ENCODE peak calls at places on chromosomes 13 and 19, in four cellular contexts. W is uterus, G is lower leg skin, M is IMR-90. O is an unnamed sample.

GRCh38 chr13:79481685-79482052 is 714 bp downstream of the NDFIP2 start:
- DNase-seq in M (no peak), G (no peak), W (no peak), O (peak)

GRCh38 chr19:17775245-17775927 is 19.6 kb upstream of the B3GNT3 start:
- DNase-seq in W (no peak), M (peak), G (no peak), O (no peak)

GRCh38 chr19:15702590-15702930 is 25.3 kb upstream of the OR10H2 start:
- DNase-seq in M (no peak), G (peak), W (peak), O (peak)

GRCh38 chr13:93477238-93477637 is 250.6 kb downstream of the GPC6 start:
- DNase-seq in M (peak), W (no peak), G (no peak), O (no peak)

GRCh38 chr19:30781047-30781446 is 408.9 kb downstream of the ZNF536 start:
- DNase-seq in G (no peak), M (no peak), W (no peak), O (no peak)

GRCh38 chr13:24165746-24166145 is 5.2 kb downstream of the SPATA13 start:
- DNase-seq in W (no peak), M (peak), G (no peak), O (no peak)

GRCh38 chr13:75830842-75831241 is 194.7 kb downstream of the LMO7 start:
- DNase-seq in W (no peak), G (no peak), M (peak), O (no peak)

GRCh38 chr19:41000310-41000737 is 9.2 kb downstream of the CYP2B6 start:
- DNase-seq in G (no peak), W (no peak), M (no peak), O (no peak)

GRCh38 chr19:43798546-43799409 is 3.5 kb downstream of the LYPD5 start:
- DNase-seq in M (no peak), G (peak), W (no peak), O (no peak)

GRCh38 chr13:109945206-109945960 is 159.0 kb upstream of the IRS2 start:
- DNase-seq in W (no peak), M (peak), G (no peak), O (no peak)

GRCh38 chr13:87356314-87356713 is 314.9 kb upstream of the SLITRK5 start:
- DNase-seq in G (peak), W (no peak), M (no peak), O (peak)

GRCh38 chr13:104315606-104316005 is 1249.4 kb upstream of the SLC10A2 start:
- DNase-seq in M (peak), W (no peak), G (no peak), O (no peak)

GRCh38 chr19:16301999-16302694 is 22.5 kb upstream of the KLF2 start:
- DNase-seq in M (peak), W (no peak), G (no peak), O (no peak)

GRCh38 chr13:34076943-34077703 is 259.2 kb downstream of the RFC3 start:
- DNase-seq in M (peak), W (no peak), G (no peak), O (peak)

GRCh38 chr13:98083507-98083906 is 59.4 kb upstream of the FARP1 start:
- DNase-seq in W (no peak), M (peak), G (no peak), O (no peak)

GRCh38 chr13:108944760-108945159 is 315.3 kb downstream of the MYO16 start:
- DNase-seq in M (no peak), G (no peak), W (no peak), O (no peak)

GRCh38 chr19:43721469-43722048 is 5.7 kb downstream of the IRGC start:
- DNase-seq in M (no peak), W (no peak), G (no peak), O (no peak)

GRCh38 chr13:27171830-27172494 is 351 bp upstream of the USP12 start:
- DNase-seq in W (peak), M (peak), G (peak), O (peak)

GRCh38 chr19:35225951-35226350 is 2.6 kb downstream of the FAM187B start:
- DNase-seq in M (no peak), G (no peak), W (no peak), O (no peak)

GRCh38 chr13:101626925-101627555 is 174.6 kb downstream of the ITGBL1 start:
- DNase-seq in W (no peak), M (peak), G (no peak), O (peak)

GRCh38 chr13:25037057-25037813 is 58.7 kb upstream of the PABPC3 start:
- DNase-seq in M (peak), G (peak), W (no peak), O (peak)

GRCh38 chr19:29675650-29676186 is 10.5 kb downstream of the PLEKHF1 start:
- DNase-seq in M (no peak), G (no peak), W (no peak), O (no peak)

GRCh38 chr13:41458187-41458938 is 1.0 kb downstream of the RGCC start:
- DNase-seq in G (peak), M (peak), W (peak), O (no peak)

GRCh38 chr13:28314879-28315278 is 176.5 kb downstream of the PAN3 start:
- DNase-seq in W (no peak), M (no peak), G (no peak), O (no peak)

GRCh38 chr13:114015608-114016295 is 41.9 kb upstream of the C13orf46 start:
- DNase-seq in W (no peak), M (peak), G (peak), O (no peak)

GRCh38 chr13:37068962-37069361 is 9.5 kb upstream of the SUPT20H start:
- DNase-seq in M (peak), G (no peak), W (no peak), O (no peak)

GRCh38 chr13:98842858-98843481 is 90.5 kb upstream of the SLC15A1 start:
- DNase-seq in M (peak), W (peak), G (peak), O (peak)

GRCh38 chr19:42113641-42114348 is 18.5 kb downstream of the POU2F2 start:
- DNase-seq in G (no peak), W (no peak), M (peak), O (no peak)

GRCh38 chr19:20038358-20039202 is 725 bp downstream of the ZNF682 start:
- DNase-seq in W (no peak), G (no peak), M (peak), O (peak)

GRCh38 chr19:45423589-45424190 is at the start of gene ERCC1:
- DNase-seq in G (peak), M (peak), W (peak), O (peak)

GRCh38 chr19:23343434-23344010 is 51.7 kb downstream of the ZNF91 start:
- DNase-seq in W (no peak), M (no peak), G (no peak), O (no peak)

GRCh38 chr13:33262997-33263396 is 22.6 kb downstream of the STARD13 start:
- DNase-seq in M (no peak), G (no peak), W (no peak), O (no peak)

GRCh38 chr13:77397636-77398035 is 70.7 kb upstream of the MYCBP2 start:
- DNase-seq in G (no peak), W (no peak), M (no peak), O (no peak)

GRCh38 chr19:18387395-18387794 is 1.4 kb downstream of the GDF15 start:
- DNase-seq in W (no peak), G (no peak), M (no peak), O (no peak)

GRCh38 chr19:35717665-35718344 is at the start of gene KMT2B:
- DNase-seq in W (peak), G (no peak), M (no peak), O (no peak)

GRCh38 chr19:7965921-7966665 is 22.6 kb upstream of the TIMM44 start:
- DNase-seq in M (no peak), W (no peak), G (no peak), O (no peak)

GRCh38 chr19:13938361-13939027 is at the start of gene PODNL1:
- DNase-seq in G (no peak), W (no peak), M (peak), O (no peak)

GRCh38 chr19:36100476-36100875 is 10.5 kb upstream of the OVOL3 start:
- DNase-seq in M (no peak), W (no peak), G (no peak), O (no peak)

GRCh38 chr19:49512970-49513745 is 697 bp downstream of the FCGRT start:
- DNase-seq in W (peak), G (peak), M (no peak), O (no peak)

GRCh38 chr19:49515767-49516166 is 3.3 kb downstream of the FCGRT start:
- DNase-seq in G (peak), M (no peak), W (no peak), O (no peak)

GRCh38 chr19:49513746-49514118 is 1.3 kb downstream of the FCGRT start:
- DNase-seq in W (no peak), M (no peak), G (no peak), O (no peak)

GRCh38 chr19:49518033-49518432 is 5.6 kb downstream of the FCGRT start:
- DNase-seq in M (no peak), G (no peak), W (no peak), O (no peak)

DNA sequence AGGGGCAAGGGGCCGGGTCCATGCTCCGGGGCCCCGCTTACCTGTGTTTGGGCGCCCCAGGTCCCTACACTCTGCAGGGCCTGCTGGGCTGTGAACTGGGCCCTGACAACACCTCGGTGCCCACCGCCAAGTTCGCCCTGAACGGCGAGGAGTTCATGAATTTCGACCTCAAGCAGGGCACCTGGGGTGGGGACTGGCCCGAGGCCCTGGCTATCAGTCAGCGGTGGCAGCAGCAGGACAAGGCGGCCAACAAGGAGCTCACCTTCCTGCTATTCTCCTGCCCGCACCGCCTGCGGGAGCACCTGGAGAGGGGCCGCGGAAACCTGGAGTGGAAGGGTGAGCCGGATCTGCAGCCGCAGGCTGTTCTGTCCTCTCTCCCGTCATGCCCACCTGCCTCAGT is 1.7 kb downstream of the FCGRT start:
- DNase-seq in M (no peak), W (no peak), G (no peak), O (no peak)
- H3K4me3 ChIP-seq in M (no peak), W (no peak), G (no peak), O (peak)

GRCh38 chr13:69796256-69796655 is 311.4 kb upstream of the ATXN8OS start:
- DNase-seq in W (no peak), G (no peak), M (no peak), O (no peak)

DNA sequence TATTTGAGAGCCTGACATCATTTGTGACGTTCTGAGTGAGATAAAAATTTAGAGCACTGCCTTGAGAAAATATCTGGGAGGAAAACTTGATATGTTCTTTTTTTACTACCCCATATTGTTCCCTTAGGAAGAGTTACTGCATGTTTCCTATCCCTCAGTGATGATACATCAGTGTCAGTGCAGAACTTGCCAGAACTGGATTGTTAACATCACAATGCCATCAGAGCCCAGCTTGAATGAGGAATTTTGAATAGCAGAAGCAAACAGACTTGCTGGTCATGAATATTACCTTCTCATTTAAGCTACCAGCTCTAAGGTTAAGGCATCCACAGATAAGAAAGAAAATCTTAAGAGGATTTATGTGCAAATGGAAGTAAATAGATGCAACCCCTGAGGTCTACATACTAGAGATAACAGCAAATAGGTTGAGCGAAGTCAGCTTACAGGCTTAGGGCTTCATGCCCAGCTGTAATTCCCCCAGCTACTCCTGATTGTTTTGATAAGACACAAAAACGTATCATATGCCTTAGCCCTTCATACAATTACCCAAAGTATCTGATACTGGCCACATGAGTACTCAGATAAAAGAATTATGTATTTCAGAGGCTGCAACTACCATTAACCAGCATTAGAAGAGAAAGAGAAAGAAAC is 313.7 kb upstream of the ATXN8OS start:
- DNase-seq in W (no peak), M (no peak), G (no peak), O (no peak)
- H3K4me3 ChIP-seq in W (no peak), M (no peak), G (no peak), O (no peak)

GRCh38 chr13:49113526-49114286 is 106.4 kb upstream of the MLNR start:
- DNase-seq in M (peak), W (no peak), G (no peak), O (peak)
- H3K4me3 ChIP-seq in M (no peak), W (no peak), G (no peak), O (no peak)

DNA sequence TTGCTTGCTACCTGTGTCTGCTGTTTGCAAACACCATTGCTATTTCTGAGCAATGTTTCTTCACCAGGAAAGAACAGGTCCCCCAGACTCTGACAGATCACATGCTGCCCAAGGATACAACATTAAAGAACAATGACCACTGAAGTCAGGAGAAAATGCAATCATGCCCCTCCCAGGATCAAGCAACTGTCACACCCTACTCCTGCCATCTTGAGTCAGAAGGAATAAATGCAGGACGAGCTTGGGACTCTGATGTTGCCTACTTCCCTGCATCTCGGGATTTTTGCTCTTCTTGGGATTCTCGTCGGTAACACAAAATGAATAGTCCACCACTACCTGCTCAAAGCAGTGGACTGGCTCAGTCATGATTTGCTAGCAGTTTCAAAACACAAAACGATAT is 490.6 kb downstream of the COG6 start:
- DNase-seq in G (no peak), M (no peak), W (no peak), O (no peak)
- H3K4me3 ChIP-seq in G (no peak), M (no peak), W (no peak), O (no peak)

GRCh38 chr19:46718934-46719551 is 2.1 kb upstream of the PRKD2 start:
- DNase-seq in G (no peak), M (no peak), W (no peak), O (no peak)
- H3K4me3 ChIP-seq in G (no peak), M (no peak), W (no peak), O (no peak)

GRCh38 chr19:1863638-1864479 is 480 bp upstream of the KLF16 start:
- DNase-seq in G (peak), W (peak), M (peak), O (peak)
- H3K4me3 ChIP-seq in G (peak), W (peak), M (peak), O (peak)

DNA sequence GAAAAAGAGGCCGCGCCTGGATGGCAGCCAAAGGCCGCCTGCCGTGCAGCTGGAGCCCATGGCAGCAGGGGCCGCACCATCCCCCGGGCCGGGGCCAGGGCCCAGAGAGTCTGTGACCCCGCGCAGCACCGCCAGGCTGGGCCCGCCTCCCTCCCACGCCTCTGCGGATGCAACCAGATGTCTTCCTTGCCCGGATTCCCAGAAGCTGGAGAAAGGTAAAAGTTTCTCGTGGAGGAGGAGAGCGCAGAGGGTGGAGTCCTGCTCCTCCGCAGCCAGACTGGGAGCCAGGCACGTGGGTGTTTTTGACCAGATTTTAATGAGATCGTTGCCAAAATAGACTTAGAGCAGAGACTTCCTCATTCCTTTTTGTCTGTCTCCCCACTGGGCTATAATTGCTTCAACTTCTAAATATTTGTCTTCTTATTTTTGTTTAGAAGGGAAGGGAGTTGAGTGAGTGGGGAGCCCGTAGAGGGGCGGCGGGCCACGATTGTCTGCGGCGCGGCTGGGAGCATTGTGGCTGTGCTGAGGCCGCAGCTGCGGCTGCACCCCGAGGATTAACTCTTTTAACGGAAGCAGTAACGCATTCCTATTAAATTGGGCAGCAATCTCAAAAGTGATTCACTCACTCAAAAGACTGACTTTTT is 22.8 kb upstream of the NDUFS7 start:
- DNase-seq in W (peak), G (peak), M (peak), O (no peak)
- H3K4me3 ChIP-seq in W (peak), G (no peak), M (peak), O (no peak)

GRCh38 chr19:39083983-39084731 is at the start of gene ACP7:
- DNase-seq in M (no peak), G (no peak), W (no peak), O (no peak)

GRCh38 chr19:39084732-39085080 is 538 bp downstream of the ACP7 start:
- DNase-seq in M (no peak), G (no peak), W (no peak), O (no peak)

GRCh38 chr19:39082167-39082566 is 2.0 kb upstream of the ACP7 start:
- DNase-seq in G (no peak), M (no peak), W (no peak), O (no peak)

GRCh38 chr19:39083599-39083982 is 577 bp upstream of the ACP7 start:
- DNase-seq in W (no peak), M (no peak), G (no peak), O (no peak)

DNA sequence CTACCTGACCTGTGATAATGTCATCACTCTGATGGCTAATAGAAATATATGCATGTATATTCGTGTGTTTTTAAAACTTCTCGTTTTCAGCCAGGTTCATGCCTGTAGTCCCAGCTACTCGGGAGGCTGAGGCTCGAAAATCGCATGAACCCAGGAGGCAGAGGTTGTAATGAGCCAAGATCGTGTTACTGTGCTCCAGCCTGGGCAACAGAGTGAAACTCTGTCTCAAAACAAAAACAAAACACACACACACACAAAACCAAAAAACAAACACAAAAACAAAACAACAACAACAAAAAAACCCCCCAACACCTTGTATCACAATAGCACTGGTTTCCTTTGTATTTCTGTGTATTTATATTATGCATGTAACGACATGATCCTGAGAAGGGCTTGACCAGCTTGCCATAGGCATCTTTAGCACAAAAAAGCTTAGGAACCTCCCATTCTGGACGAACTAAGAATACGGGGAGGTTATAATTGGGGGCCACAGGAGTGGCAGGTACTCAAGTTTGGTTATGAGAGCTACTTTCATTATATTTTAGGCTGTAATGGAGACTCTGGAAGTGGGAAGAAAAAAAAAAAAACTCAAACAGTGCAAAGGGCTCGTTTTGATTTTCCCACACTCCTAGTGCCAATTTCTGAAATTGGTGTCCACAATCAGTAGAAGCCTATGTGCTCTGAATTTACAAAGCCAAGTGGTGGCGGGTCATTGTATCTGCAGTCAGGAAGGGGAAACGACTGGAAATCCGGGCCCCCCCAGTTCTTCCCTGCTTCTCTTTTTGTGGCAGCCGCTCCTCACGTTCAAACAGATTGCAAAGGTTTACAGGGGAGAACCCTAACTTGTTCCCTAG is 1.2 kb upstream of the ACP7 start:
- DNase-seq in M (no peak), G (no peak), W (no peak), O (no peak)
- H3K4me3 ChIP-seq in M (no peak), G (no peak), W (no peak), O (no peak)

DNA sequence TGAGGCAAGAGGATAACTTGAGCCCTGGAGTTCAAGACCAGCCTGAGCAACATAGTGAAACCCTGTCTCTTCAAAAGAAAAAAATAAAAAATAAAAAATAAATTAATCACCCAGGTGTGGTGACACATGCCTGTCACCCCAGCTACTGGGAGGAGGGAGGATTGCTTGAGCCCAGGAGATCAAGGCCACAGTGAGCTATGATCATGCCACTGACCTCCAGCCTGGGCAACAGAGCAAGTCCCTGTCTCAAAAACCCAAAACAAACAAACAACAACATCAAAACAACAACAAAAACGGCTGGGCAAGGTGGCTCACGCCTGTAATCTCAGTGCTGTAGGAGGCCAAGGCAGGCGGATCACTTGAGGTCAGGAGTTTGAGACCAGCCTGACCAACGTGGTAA is 4.3 kb upstream of the SLC39A3 start:
- DNase-seq in G (no peak), W (no peak), M (no peak), O (no peak)
- H3K4me3 ChIP-seq in G (no peak), W (no peak), M (no peak), O (no peak)

O was measured in Jurkat, Clone E6-1.